ENCODE peak calls at places on chromosomes 2 and 18, in eight cellular contexts. C is right cardiac atrium, D is frontal cortex, P is lung microvascular endothelial cell, G is RCC 7860, T is AML-193, F is body of pancreas, Y is midbrain. S is an unnamed sample.
A peak's percentile ranks its signal among the peaks of the same experiment; 100 is the strongest.

GRCh38 chr2:196335238-196335637 is 163.9 kb upstream of the STK17B start:
- DNase-seq in C (no peak), D (no peak), P (peak; percentile 70), G (peak; percentile 85), T (no peak), F (no peak), Y (no peak), S (no peak)

GRCh38 chr2:109533823-109534222 is 79.9 kb downstream of the SEPTIN10 start:
- DNase-seq in C (no peak), D (no peak), P (no peak), G (no peak), T (no peak), F (no peak), Y (no peak), S (no peak)

GRCh38 chr2:99697811-99698568 is 208.2 kb upstream of the REV1 start:
- DNase-seq in C (peak; percentile 85), D (no peak), P (peak; percentile 8), G (peak; percentile 27), T (no peak), F (no peak), Y (no peak), S (peak; percentile 25)

GRCh38 chr2:33292981-33293586 is 183.4 kb upstream of the RASGRP3 start:
- DNase-seq in C (no peak), D (no peak), P (no peak), G (no peak), T (no peak), F (no peak), Y (no peak), S (no peak)

GRCh38 chr2:141501743-141502142 is 629.1 kb downstream of the LRP1B start:
- DNase-seq in C (no peak), D (no peak), P (no peak), G (no peak), T (no peak), F (no peak), Y (no peak), S (no peak)

GRCh38 chr18:7755753-7756475 is 188.8 kb downstream of the PTPRM start:
- DNase-seq in C (no peak), D (no peak), P (peak; percentile 38), G (no peak), T (no peak), F (no peak), Y (no peak), S (no peak)

GRCh38 chr2:188114014-188114413 is 177.7 kb upstream of the GULP1 start:
- DNase-seq in C (no peak), D (no peak), P (peak; percentile 3), G (no peak), T (no peak), F (no peak), Y (no peak), S (no peak)

GRCh38 chr2:117704818-117705217 is 109.7 kb upstream of the DDX18 start:
- DNase-seq in C (no peak), D (no peak), P (no peak), G (no peak), T (no peak), F (no peak), Y (no peak), S (no peak)

GRCh38 chr2:64608867-64609228 is 44.9 kb downstream of the SERTAD2 start:
- DNase-seq in C (no peak), D (no peak), P (no peak), G (no peak), T (peak; percentile 35), F (no peak), Y (peak; percentile 24), S (no peak)

GRCh38 chr2:23508066-23508390 is 123.0 kb downstream of the KLHL29 start:
- DNase-seq in C (no peak), D (no peak), P (no peak), G (no peak), T (peak; percentile 37), F (no peak), Y (no peak), S (no peak)

GRCh38 chr2:148122788-148123187 is 101.9 kb downstream of the MBD5 start:
- DNase-seq in C (no peak), D (no peak), P (no peak), G (no peak), T (no peak), F (no peak), Y (no peak), S (peak; percentile 9)

GRCh38 chr18:48787523-48788151 is 163.1 kb downstream of the SMAD7 start:
- DNase-seq in C (peak; percentile 30), D (no peak), P (no peak), G (no peak), T (no peak), F (peak; percentile 3), Y (no peak), S (peak; percentile 16)

GRCh38 chr18:44841221-44841620 is 160.5 kb downstream of the SETBP1 start:
- DNase-seq in C (no peak), D (no peak), P (no peak), G (no peak), T (no peak), F (no peak), Y (no peak), S (no peak)

GRCh38 chr2:144834954-144835633 is 315.2 kb upstream of the ZEB2 start:
- DNase-seq in C (peak; percentile 49), D (no peak), P (peak; percentile 21), G (peak; percentile 35), T (no peak), F (no peak), Y (no peak), S (no peak)

GRCh38 chr2:220619525-220620267 is 952.4 kb downstream of the EPHA4 start:
- DNase-seq in C (no peak), D (no peak), P (no peak), G (no peak), T (no peak), F (no peak), Y (no peak), S (peak; percentile 35)

GRCh38 chr18:34121157-34121807 is 103.4 kb downstream of the NOL4 start:
- DNase-seq in C (no peak), D (no peak), P (no peak), G (no peak), T (no peak), F (no peak), Y (no peak), S (peak; percentile 70)

GRCh38 chr2:74740395-74741075 is 86.5 kb downstream of the SEMA4F start:
- DNase-seq in C (no peak), D (no peak), P (peak; percentile 82), G (peak; percentile 95), T (peak; percentile 54), F (peak; percentile 26), Y (no peak), S (peak; percentile 92)

S was measured in kidney epithelial cell.